ENCODE peak calls at places on chromosomes 7 and 10, in four cellular contexts. I is pancreas, C is breast epithelium, W is upper lobe of right lung. G is an unnamed sample.

GRCh38 chr7:137127058-137127457 is 216.5 kb downstream of the PTN start:
- DNase-seq in I (no peak), C (no peak), W (no peak), G (no peak)

GRCh38 chr7:89023146-89023545 is 227.6 kb upstream of the TEX47 start:
- DNase-seq in I (no peak), C (no peak), W (no peak), G (no peak)

GRCh38 chr10:78419481-78420265 is 386.0 kb downstream of the RPS24 start:
- DNase-seq in I (no peak), C (no peak), W (peak), G (no peak)

GRCh38 chr10:31808258-31809218 is 120.1 kb downstream of the ARHGAP12 start:
- DNase-seq in I (no peak), C (no peak), W (no peak), G (no peak)

GRCh38 chr7:133135451-133135850 is 53.6 kb upstream of the CHCHD3 start:
- DNase-seq in I (no peak), C (no peak), W (no peak), G (no peak)

GRCh38 chr10:99403674-99404073 is 26.8 kb downstream of the GOT1 start:
- DNase-seq in I (no peak), C (no peak), W (no peak), G (no peak)

GRCh38 chr10:73168486-73168844 is 546 bp downstream of the FAM149B1 start:
- DNase-seq in I (no peak), C (no peak), W (no peak), G (no peak)

GRCh38 chr10:58477122-58477521 is 35.5 kb upstream of the BICC1 start:
- DNase-seq in I (no peak), C (no peak), W (no peak), G (no peak)

GRCh38 chr7:100431286-100431735 is 1.7 kb downstream of the MEPCE start:
- DNase-seq in I (peak), C (no peak), W (no peak), G (no peak)

GRCh38 chr10:8138471-8138870 is 84.0 kb downstream of the GATA3 start:
- DNase-seq in I (no peak), C (no peak), W (no peak), G (no peak)

GRCh38 chr10:541750-542371 is 147.6 kb downstream of the DIP2C start:
- DNase-seq in I (no peak), C (no peak), W (no peak), G (no peak)

GRCh38 chr10:122475130-122475529 is 13.8 kb downstream of the HTRA1 start:
- DNase-seq in I (no peak), C (no peak), W (no peak), G (no peak)

GRCh38 chr7:84337386-84337785 is 142.8 kb upstream of the SEMA3A start:
- DNase-seq in I (no peak), C (no peak), W (no peak), G (no peak)

GRCh38 chr7:2404714-2405119 is 1.3 kb downstream of the CHST12 start:
- DNase-seq in I (no peak), C (no peak), W (no peak), G (no peak)

GRCh38 chr7:69002416-69002815 is 595.9 kb upstream of the AUTS2 start:
- DNase-seq in I (no peak), C (no peak), W (no peak), G (no peak)

GRCh38 chr10:11179231-11180105 is 161.8 kb downstream of the CELF2 start:
- DNase-seq in I (no peak), C (no peak), W (no peak), G (no peak)

GRCh38 chr10:11175823-11176243 is 158.2 kb downstream of the CELF2 start:
- DNase-seq in I (no peak), C (no peak), W (no peak), G (no peak)

GRCh38 chr10:11178606-11179221 is 161.0 kb downstream of the CELF2 start:
- DNase-seq in I (no peak), C (no peak), W (no peak), G (peak)

GRCh38 chr10:11176746-11177145 is 159.1 kb downstream of the CELF2 start:
- DNase-seq in I (no peak), C (no peak), W (no peak), G (no peak)

DNA sequence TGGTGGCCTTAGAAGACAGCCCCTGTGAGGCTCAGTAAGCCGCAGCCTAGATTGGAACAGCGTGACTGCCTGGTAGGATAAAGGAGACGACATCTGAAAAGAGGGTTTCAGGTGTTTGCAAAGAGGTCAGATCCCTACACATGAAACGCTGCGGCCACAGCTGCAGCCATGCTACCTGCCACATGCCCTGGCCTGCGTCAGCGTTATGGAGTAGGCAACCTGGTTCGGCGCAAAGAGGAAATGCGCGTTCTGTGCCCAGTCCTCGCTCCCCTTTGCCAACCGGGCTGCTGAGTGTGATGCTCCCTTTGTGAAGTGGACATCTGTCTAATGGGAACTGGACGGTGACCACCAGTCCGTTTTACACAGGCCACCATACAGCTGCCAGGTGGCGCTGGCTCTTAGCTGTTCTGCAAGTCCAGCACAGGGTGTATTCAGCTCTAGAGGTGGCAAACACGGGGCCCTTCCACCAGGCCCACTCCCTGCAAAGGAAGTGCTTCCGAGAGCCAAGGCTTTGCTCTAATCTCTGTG is 160.3 kb downstream of the CELF2 start:
- DNase-seq in I (no peak), C (no peak), W (no peak), G (no peak)
- TF ChIP-seq CTCF in I (no peak), C (no peak), W (no peak), G (no peak)

DNA sequence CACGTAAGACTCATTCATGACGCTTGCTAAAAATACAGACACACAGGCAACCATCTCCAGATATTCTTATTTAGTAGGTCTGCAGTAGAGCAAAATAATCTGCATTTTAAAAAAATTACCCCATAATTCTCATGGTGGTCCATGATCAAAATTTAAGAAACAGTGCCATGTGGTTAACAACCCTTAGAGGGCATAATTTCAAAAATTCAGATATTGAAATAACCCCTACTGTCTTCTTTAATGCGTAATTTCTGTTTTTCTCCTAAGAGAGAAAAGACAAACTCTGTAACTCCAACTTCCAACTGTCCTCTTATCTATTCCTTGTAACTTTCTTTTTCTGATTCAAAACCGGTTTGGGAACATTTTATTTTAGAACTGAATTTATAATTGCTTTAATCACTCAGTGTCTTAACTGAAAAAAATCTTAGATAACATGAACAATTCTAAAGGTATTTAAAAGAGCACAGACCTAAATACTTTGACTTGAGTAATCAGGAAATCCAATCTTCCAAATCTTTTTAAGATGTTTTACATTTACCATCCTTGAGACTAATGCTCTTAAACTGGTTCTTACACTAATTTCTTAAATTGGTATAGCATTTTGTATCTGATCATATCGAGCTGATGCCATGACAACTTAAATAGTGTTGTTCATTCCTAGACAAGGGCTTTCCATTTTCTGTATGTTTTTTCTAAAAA is 148.0 kb downstream of the GALNT11 start:
- DNase-seq in I (no peak), C (no peak), W (no peak), G (no peak)
- TF ChIP-seq CTCF in I (no peak), C (no peak), W (no peak), G (no peak)

DNA sequence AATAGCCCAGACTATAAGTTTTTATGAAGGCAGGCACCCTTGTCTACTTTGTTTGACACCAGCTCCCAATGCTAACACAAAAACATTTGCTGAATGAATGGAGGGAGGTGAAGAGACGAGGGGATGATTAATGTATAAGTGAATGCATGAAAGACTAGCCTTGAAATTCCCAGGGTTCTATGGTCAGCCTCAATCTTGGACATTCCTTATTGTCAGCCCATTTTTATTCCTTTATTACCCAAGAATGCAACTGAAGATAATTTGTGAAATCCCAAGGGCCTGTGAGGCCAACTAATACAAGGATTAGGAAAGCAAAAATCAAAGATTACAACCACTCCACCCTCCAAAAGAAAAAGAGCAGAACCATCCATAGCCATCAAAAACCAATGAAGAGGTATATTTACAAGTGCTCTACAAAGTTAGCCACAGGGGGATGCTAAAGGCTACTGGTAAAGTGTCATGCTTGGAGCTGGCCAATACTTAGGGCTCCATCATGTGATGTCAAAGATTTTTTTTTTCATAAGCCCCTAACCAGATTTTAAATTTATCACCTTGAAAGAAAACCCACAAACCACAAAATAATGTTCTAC is 40.0 kb upstream of the ASAH2 start:
- DNase-seq in I (no peak), C (no peak), W (no peak), G (no peak)
- TF ChIP-seq CTCF in I (no peak), C (no peak), W (peak), G (no peak)

DNA sequence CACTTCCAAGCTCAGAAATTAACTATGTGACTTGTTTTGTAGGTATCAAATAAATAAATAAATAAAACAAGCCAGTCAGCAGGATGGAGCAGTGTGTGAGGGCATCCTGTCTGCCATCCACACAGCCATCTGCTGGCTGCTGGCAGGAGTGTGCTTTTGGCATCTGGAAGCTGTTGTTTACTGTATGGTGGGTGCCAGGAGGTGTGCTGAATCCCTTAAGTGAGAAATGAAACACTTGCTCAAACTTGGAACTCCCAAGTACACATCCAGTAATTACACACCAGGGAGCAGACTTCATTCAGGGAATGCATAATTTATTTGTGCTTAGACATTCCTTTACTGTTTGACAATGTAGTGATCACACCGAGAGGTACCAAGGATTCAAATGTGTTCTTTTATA is 16.9 kb upstream of the TAX1BP1 start:
- DNase-seq in I (peak), C (no peak), W (no peak), G (no peak)
- TF ChIP-seq CTCF in I (no peak), C (no peak), W (no peak), G (no peak)

GRCh38 chr10:54800677-54801480 is at the start of gene PCDH15:
- DNase-seq in I (peak), C (no peak), W (no peak), G (no peak)
- TF ChIP-seq CTCF in I (no peak), C (no peak), W (peak), G (no peak)